ENCODE peak calls at places on chromosomes 11 and 22, in eight cellular contexts. One of them, this sample, is unnamed.

GRCh38 chr22:31942091-31942490 is 2.2 kb upstream of the YWHAH start:
- DNase-seq in AG09309: no peak
- DNase-seq in left ventricle myocardium inferior: no peak
- DNase-seq in stomach: no peak
- DNase-seq in uterus: no peak
- DNase-seq in cardiac muscle cell: no peak
- DNase-seq in ovary: no peak
- DNase-seq in astrocyte of the spinal cord: no peak
- DNase-seq in this sample: no peak

GRCh38 chr11:120789391-120789790 is 234.5 kb upstream of the TBCEL start:
- DNase-seq in AG09309: no peak
- DNase-seq in left ventricle myocardium inferior: no peak
- DNase-seq in stomach: no peak
- DNase-seq in uterus: no peak
- DNase-seq in cardiac muscle cell: no peak
- DNase-seq in ovary: no peak
- DNase-seq in astrocyte of the spinal cord: no peak
- DNase-seq in this sample: no peak

GRCh38 chr11:61955031-61955415 is 4.9 kb downstream of the BEST1 start:
- DNase-seq in AG09309: peak
- DNase-seq in left ventricle myocardium inferior: peak
- DNase-seq in stomach: no peak
- DNase-seq in uterus: peak
- DNase-seq in cardiac muscle cell: peak
- DNase-seq in ovary: peak
- DNase-seq in astrocyte of the spinal cord: peak
- DNase-seq in this sample: no peak

GRCh38 chr22:37896181-37896592 is 9.9 kb upstream of the MICALL1 start:
- DNase-seq in AG09309: no peak
- DNase-seq in left ventricle myocardium inferior: no peak
- DNase-seq in stomach: peak
- DNase-seq in uterus: no peak
- DNase-seq in cardiac muscle cell: no peak
- DNase-seq in ovary: no peak
- DNase-seq in astrocyte of the spinal cord: no peak
- DNase-seq in this sample: no peak

GRCh38 chr11:83545911-83546310 is 259.7 kb upstream of the CCDC90B start:
- DNase-seq in AG09309: no peak
- DNase-seq in left ventricle myocardium inferior: no peak
- DNase-seq in stomach: no peak
- DNase-seq in uterus: no peak
- DNase-seq in cardiac muscle cell: no peak
- DNase-seq in ovary: peak
- DNase-seq in astrocyte of the spinal cord: no peak
- DNase-seq in this sample: no peak

GRCh38 chr11:124670732-124671131 is 2.8 kb downstream of the SIAE start:
- DNase-seq in AG09309: no peak
- DNase-seq in left ventricle myocardium inferior: no peak
- DNase-seq in stomach: no peak
- DNase-seq in uterus: no peak
- DNase-seq in cardiac muscle cell: no peak
- DNase-seq in ovary: no peak
- DNase-seq in astrocyte of the spinal cord: no peak
- DNase-seq in this sample: no peak

GRCh38 chr11:13098067-13098466 is 89.0 kb downstream of the RASSF10 start:
- DNase-seq in AG09309: no peak
- DNase-seq in left ventricle myocardium inferior: no peak
- DNase-seq in stomach: no peak
- DNase-seq in uterus: no peak
- DNase-seq in cardiac muscle cell: no peak
- DNase-seq in ovary: no peak
- DNase-seq in astrocyte of the spinal cord: no peak
- DNase-seq in this sample: no peak

GRCh38 chr22:21446128-21446826 is 20.9 kb upstream of the TMEM191C start:
- DNase-seq in AG09309: no peak
- DNase-seq in left ventricle myocardium inferior: no peak
- DNase-seq in stomach: peak
- DNase-seq in uterus: peak
- DNase-seq in cardiac muscle cell: no peak
- DNase-seq in ovary: no peak
- DNase-seq in astrocyte of the spinal cord: no peak
- DNase-seq in this sample: no peak

GRCh38 chr11:95487391-95487790 is 256.4 kb upstream of the SESN3 start:
- DNase-seq in AG09309: no peak
- DNase-seq in left ventricle myocardium inferior: no peak
- DNase-seq in stomach: no peak
- DNase-seq in uterus: no peak
- DNase-seq in cardiac muscle cell: no peak
- DNase-seq in ovary: no peak
- DNase-seq in astrocyte of the spinal cord: no peak
- DNase-seq in this sample: no peak

GRCh38 chr11:122170815-122171475 is 54.9 kb upstream of the BLID start:
- DNase-seq in AG09309: no peak
- DNase-seq in left ventricle myocardium inferior: no peak
- DNase-seq in stomach: no peak
- DNase-seq in uterus: no peak
- DNase-seq in cardiac muscle cell: no peak
- DNase-seq in ovary: no peak
- DNase-seq in astrocyte of the spinal cord: peak
- DNase-seq in this sample: peak

GRCh38 chr11:119512373-119512772 is 89.4 kb upstream of the THY1 start:
- DNase-seq in AG09309: no peak
- DNase-seq in left ventricle myocardium inferior: no peak
- DNase-seq in stomach: no peak
- DNase-seq in uterus: no peak
- DNase-seq in cardiac muscle cell: no peak
- DNase-seq in ovary: no peak
- DNase-seq in astrocyte of the spinal cord: no peak
- DNase-seq in this sample: no peak

GRCh38 chr11:71496421-71496820 is 30.6 kb upstream of the KRTAP5-7 start:
- DNase-seq in AG09309: no peak
- DNase-seq in left ventricle myocardium inferior: no peak
- DNase-seq in stomach: peak
- DNase-seq in uterus: no peak
- DNase-seq in cardiac muscle cell: no peak
- DNase-seq in ovary: no peak
- DNase-seq in astrocyte of the spinal cord: no peak
- DNase-seq in this sample: no peak

GRCh38 chr22:43230983-43231723 is 44.2 kb upstream of the TTLL12 start:
- DNase-seq in AG09309: no peak
- DNase-seq in left ventricle myocardium inferior: peak
- DNase-seq in stomach: peak
- DNase-seq in uterus: peak
- DNase-seq in cardiac muscle cell: peak
- DNase-seq in ovary: peak
- DNase-seq in astrocyte of the spinal cord: peak
- DNase-seq in this sample: no peak

DNA sequence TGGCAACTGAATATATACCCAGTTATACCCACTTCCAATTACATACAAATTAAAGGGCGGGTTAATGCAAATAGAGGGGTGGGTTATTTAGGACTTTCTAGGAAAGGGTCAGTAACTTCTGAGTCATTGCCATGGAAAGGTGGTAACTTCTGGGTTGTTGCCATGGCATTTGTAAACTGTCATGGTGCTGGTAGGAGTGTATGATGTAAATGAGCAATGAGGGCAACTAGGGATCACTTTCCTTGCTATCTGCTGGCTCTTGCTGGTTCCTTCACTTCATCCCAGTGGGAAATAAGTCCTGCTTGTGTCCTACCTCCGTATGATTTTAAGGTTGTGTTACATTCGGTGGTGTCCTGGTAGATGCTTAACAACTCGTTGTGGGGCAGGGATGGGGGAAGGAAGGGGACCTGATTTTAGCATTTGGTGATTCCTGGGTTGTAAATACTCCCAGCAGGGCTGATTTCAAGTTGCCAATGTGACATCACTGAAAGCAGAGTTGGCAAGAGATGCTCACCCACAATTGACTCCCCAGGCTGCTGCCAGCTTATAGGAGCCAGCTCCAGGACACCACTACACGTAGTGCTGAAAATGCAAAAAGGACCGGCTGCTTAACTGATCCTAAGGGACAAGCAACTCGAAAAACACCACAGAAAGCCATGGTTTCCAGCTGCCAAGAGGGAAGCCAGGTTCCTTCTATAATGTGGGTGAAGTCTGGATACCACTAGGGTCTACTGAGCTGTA is 70.2 kb downstream of the SYT9 start:
- DNase-seq in AG09309: no peak
- DNase-seq in left ventricle myocardium inferior: no peak
- DNase-seq in stomach: no peak
- DNase-seq in uterus: no peak
- DNase-seq in cardiac muscle cell: no peak
- DNase-seq in ovary: no peak
- DNase-seq in astrocyte of the spinal cord: no peak
- DNase-seq in this sample: no peak
- TF ChIP-seq CTCF in AG09309: no peak
- TF ChIP-seq CTCF in left ventricle myocardium inferior: no peak
- TF ChIP-seq CTCF in stomach: no peak
- TF ChIP-seq CTCF in uterus: no peak
- TF ChIP-seq CTCF in cardiac muscle cell: no peak
- TF ChIP-seq CTCF in ovary: no peak
- TF ChIP-seq CTCF in astrocyte of the spinal cord: no peak
- TF ChIP-seq CTCF in this sample: no peak

GRCh38 chr11:19977941-19978340 is 182.3 kb downstream of the DBX1 start:
- DNase-seq in AG09309: no peak
- DNase-seq in left ventricle myocardium inferior: no peak
- DNase-seq in stomach: no peak
- DNase-seq in uterus: no peak
- DNase-seq in cardiac muscle cell: no peak
- DNase-seq in ovary: no peak
- DNase-seq in astrocyte of the spinal cord: no peak
- DNase-seq in this sample: no peak
- H3K4me3 ChIP-seq in AG09309: no peak
- H3K4me3 ChIP-seq in left ventricle myocardium inferior: no peak
- H3K4me3 ChIP-seq in stomach: no peak
- H3K4me3 ChIP-seq in uterus: no peak
- H3K4me3 ChIP-seq in cardiac muscle cell: no peak
- H3K4me3 ChIP-seq in ovary: no peak
- H3K4me3 ChIP-seq in astrocyte of the spinal cord: no peak
- H3K4me3 ChIP-seq in this sample: no peak

GRCh38 chr22:22520020-22520656 is at the start of gene ZNF280A:
- DNase-seq in AG09309: no peak
- DNase-seq in left ventricle myocardium inferior: no peak
- DNase-seq in stomach: no peak
- DNase-seq in uterus: no peak
- DNase-seq in cardiac muscle cell: no peak
- DNase-seq in ovary: no peak
- DNase-seq in astrocyte of the spinal cord: peak
- DNase-seq in this sample: no peak
- TF ChIP-seq CTCF in AG09309: no peak
- TF ChIP-seq CTCF in left ventricle myocardium inferior: no peak
- TF ChIP-seq CTCF in stomach: no peak
- TF ChIP-seq CTCF in uterus: no peak
- TF ChIP-seq CTCF in cardiac muscle cell: peak
- TF ChIP-seq CTCF in ovary: no peak
- TF ChIP-seq CTCF in astrocyte of the spinal cord: no peak
- TF ChIP-seq CTCF in this sample: no peak

DNA sequence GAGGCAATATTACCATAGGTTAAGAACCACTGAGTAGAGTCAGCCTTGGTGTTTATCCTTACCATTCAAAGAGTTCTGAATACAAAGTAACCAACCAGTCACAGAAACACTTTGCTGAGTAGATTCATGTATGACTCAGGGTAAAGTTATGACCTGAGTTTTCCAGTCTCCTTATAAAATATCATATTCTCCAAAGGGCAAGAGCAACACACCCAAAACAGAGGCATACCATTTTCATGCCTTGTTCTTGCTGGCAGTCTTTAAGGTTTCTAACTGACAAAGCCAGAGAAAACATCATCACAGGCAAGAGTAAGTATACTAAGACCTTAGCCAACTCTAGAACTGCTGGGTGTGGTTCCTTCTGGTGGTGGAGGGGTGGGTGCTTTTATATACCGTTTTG is 3.2 kb downstream of the ATL3 start:
- DNase-seq in AG09309: peak
- DNase-seq in left ventricle myocardium inferior: no peak
- DNase-seq in stomach: no peak
- DNase-seq in uterus: no peak
- DNase-seq in cardiac muscle cell: no peak
- DNase-seq in ovary: no peak
- DNase-seq in astrocyte of the spinal cord: peak
- DNase-seq in this sample: peak
- H3K4me3 ChIP-seq in AG09309: no peak
- H3K4me3 ChIP-seq in left ventricle myocardium inferior: no peak
- H3K4me3 ChIP-seq in stomach: no peak
- H3K4me3 ChIP-seq in uterus: no peak
- H3K4me3 ChIP-seq in cardiac muscle cell: no peak
- H3K4me3 ChIP-seq in ovary: no peak
- H3K4me3 ChIP-seq in astrocyte of the spinal cord: no peak
- H3K4me3 ChIP-seq in this sample: peak

DNA sequence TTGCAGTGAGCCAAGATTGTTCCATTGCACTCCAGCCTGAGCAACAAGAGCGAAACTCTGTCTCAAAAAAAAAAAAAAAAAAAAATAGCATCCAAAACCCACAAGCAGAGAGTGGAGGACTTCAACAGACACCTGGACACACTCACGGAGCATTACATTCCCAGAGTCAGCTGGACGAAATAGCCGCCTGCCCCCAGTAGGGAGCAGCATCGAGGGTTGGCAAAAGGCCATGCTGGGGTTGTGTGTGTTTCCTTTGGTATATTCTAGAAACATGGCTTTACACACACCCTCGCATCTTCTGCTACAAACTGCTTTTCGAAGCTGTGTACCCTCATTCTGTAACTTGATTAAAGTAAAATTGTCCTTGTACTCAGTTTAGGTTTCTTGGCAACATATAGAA is 5.3 kb downstream of the ADA2 start:
- DNase-seq in AG09309: no peak
- DNase-seq in left ventricle myocardium inferior: peak
- DNase-seq in stomach: peak
- DNase-seq in uterus: peak
- DNase-seq in cardiac muscle cell: peak
- DNase-seq in ovary: no peak
- DNase-seq in astrocyte of the spinal cord: peak
- DNase-seq in this sample: no peak
- TF ChIP-seq CTCF in AG09309: peak
- TF ChIP-seq CTCF in left ventricle myocardium inferior: peak
- TF ChIP-seq CTCF in stomach: no peak
- TF ChIP-seq CTCF in uterus: no peak
- TF ChIP-seq CTCF in cardiac muscle cell: peak
- TF ChIP-seq CTCF in ovary: no peak
- TF ChIP-seq CTCF in astrocyte of the spinal cord: peak
- TF ChIP-seq CTCF in this sample: peak

This sample was measured in AG04450.